ENCODE peak calls at places on chromosomes 13 and 19, in four cellular contexts. P, K, Q and V are unnamed samples.

GRCh38 chr13:48660356-48661076 is 6.8 kb downstream of the CYSLTR2 start:
- DNase-seq in P (no peak), K (no peak), Q (no peak), V (no peak)

GRCh38 chr13:67096418-67096817 is 133.7 kb downstream of the PCDH9 start:
- DNase-seq in P (no peak), K (no peak), Q (no peak), V (no peak)

GRCh38 chr13:36815069-36815468 is 4.0 kb upstream of the RFXAP start:
- DNase-seq in P (peak), K (no peak), Q (no peak), V (no peak)

GRCh38 chr13:36001561-36001960 is 129.6 kb downstream of the DCLK1 start:
- DNase-seq in P (no peak), K (no peak), Q (no peak), V (no peak)

GRCh38 chr13:108561152-108561551 is 68.3 kb upstream of the MYO16 start:
- DNase-seq in P (no peak), K (no peak), Q (no peak), V (no peak)

GRCh38 chr13:51950722-51951121 is 60.5 kb downstream of the ATP7B start:
- DNase-seq in P (no peak), K (no peak), Q (no peak), V (no peak)

GRCh38 chr19:13150187-13150918 is at the start of the genes IER2 and STX10:
- DNase-seq in P (peak), K (peak), Q (peak), V (peak)

GRCh38 chr19:2550431-2551171 is 74.7 kb downstream of the GADD45B start:
- DNase-seq in P (no peak), K (peak), Q (peak), V (no peak)

GRCh38 chr13:38535271-38535670 is 151.6 kb upstream of the FREM2 start:
- DNase-seq in P (no peak), K (no peak), Q (no peak), V (no peak)

GRCh38 chr19:45177817-45178261 is at the start of gene TRAPPC6A:
- DNase-seq in P (peak), K (no peak), Q (no peak), V (peak)

GRCh38 chr13:68369739-68370138 is 1139.6 kb upstream of the PCDH9 start:
- DNase-seq in P (peak), K (no peak), Q (no peak), V (no peak)

GRCh38 chr13:110882972-110883371 is 31.9 kb downstream of the ANKRD10 start:
- DNase-seq in P (no peak), K (no peak), Q (no peak), V (no peak)

GRCh38 chr13:77225946-77226345 is 100.9 kb downstream of the MYCBP2 start:
- DNase-seq in P (no peak), K (no peak), Q (no peak), V (no peak)

DNA sequence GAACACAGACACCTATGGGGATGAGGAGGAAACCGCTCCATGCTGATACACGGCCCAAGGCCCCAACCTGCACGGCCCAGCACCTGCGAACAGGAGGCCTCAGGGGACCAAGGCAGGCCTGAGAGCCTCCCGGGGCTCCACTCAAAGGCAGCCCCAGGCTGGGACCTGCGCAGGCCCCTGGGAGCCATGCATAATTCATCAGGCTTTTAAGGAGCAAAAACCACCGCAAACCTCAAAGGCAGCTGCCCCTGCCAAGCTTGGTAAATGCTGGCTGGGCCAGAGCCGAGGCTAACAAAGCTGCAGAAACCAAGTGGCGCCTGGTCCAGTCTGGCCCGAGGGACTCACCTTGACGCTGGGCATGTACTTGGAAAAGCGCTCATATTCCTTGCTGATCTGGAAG is 8.0 kb downstream of the DDX39A start:
- DNase-seq in P (no peak), K (no peak), Q (no peak), V (no peak)
- H3K27ac ChIP-seq in P (no peak), K (no peak), Q (no peak), V (no peak)

DNA sequence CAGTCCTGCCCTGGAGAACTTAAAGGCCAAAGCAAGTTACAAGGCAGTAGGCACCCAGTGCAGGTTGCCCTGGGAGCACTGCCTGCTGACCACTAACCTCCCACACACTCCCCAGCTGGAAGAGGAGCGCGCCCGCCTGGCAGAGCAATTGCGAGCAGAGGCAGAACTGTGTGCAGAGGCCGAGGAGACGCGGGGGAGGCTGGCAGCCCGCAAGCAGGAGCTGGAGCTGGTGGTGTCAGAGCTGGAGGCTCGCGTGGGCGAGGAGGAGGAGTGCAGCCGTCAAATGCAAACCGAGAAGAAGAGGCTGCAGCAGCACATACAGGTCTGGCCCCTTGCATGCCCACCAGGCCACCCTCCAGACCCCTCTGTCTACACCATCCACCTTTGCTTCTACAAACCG is 61.1 kb downstream of the KCNC3 start:
- DNase-seq in P (no peak), K (peak), Q (no peak), V (no peak)
- H3K27ac ChIP-seq in P (no peak), K (no peak), Q (no peak), V (no peak)

GRCh38 chr19:34306824-34307223 is 52.5 kb downstream of the GARRE1 start:
- DNase-seq in P (no peak), K (no peak), Q (no peak), V (no peak)
- H3K27ac ChIP-seq in P (no peak), K (peak), Q (no peak), V (no peak)

DNA sequence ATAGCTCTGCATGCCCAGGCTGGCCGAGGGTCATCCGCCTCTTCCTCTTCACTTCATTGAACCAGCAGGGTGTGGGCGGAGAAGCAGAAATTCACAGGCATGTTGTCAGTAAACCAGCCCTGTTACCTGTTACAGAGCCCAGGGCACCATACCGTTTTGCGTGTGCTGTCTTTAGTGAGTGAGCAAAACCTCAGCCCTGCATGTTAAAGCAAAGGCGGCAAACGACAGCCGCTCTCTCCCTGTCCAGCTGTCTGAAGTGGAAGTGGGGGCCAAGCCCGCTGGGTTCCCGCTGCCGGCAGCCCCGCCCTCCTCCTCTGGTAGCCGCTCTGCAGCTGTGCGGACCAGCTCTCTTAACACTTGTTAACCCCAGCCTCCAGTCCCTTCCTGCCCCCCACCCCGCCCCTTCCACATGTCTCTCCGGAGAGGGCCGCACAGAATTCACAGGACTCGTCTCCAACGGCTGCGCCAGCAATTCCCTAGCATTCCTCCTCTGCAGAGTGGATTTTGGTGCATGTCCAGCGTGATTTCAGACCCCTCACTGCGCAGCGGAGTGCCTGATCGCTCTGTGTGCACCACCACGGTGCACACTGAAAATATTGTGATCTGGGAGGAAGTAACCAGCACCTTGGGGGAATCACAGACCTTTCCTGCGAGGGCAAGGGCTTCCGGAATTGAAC is 12.7 kb downstream of the KLHL26 start:
- DNase-seq in P (no peak), K (peak), Q (peak), V (no peak)
- H3K27ac ChIP-seq in P (no peak), K (peak), Q (peak), V (peak)

GRCh38 chr19:17751912-17752273 is 616 bp downstream of the FCHO1 start:
- DNase-seq in P (no peak), K (no peak), Q (no peak), V (no peak)
- H3K27ac ChIP-seq in P (no peak), K (no peak), Q (peak), V (peak)